ENCODE peak calls at places on chromosomes 13 and 19, in ten cellular contexts. Q is NCI-H510A; X is heart left ventricle; R is stimulated activated naive CD4-positive, alpha-beta T cell treated with Interleukin-2 at 50 U/mL for 16 hours; S is EH; P is Caco-2; W is H54; I is stimulated activated CD4-positive, alpha-beta T cell treated with anti-CD3 and anti-CD28 coated beads, Interleukin-15, amount 100 ng/mL, for 1 hour; A is fibroblast of pulmonary artery; H is activated CD8-positive, alpha-beta memory T cell treated with anti-CD3 and anti-CD28 coated beads for 1 hour. M is an unnamed sample.

GRCh38 chr19:47492571-47493377 is 8.8 kb upstream of the KPTN start:
- DNase-seq in W (no peak), S (no peak), A (no peak), Q (peak; percentile 21), I (no peak), P (no peak), X (peak; percentile 40), R (no peak), H (no peak), M (no peak)

GRCh38 chr19:33883869-33884519 is 87.3 kb downstream of the KCTD15 start:
- DNase-seq in S (peak; percentile 43), R (no peak), P (no peak), I (no peak), Q (no peak), H (no peak), W (no peak), A (peak; percentile 38), X (no peak), M (peak; percentile 49)

GRCh38 chr19:30459859-30460258 is 87.7 kb downstream of the ZNF536 start:
- DNase-seq in A (no peak), S (no peak), I (no peak), H (no peak), R (no peak), Q (no peak), P (no peak), X (no peak), W (no peak), M (no peak)

GRCh38 chr19:38917921-38918491 is 6.0 kb upstream of the CCER2 start:
- DNase-seq in H (no peak), I (no peak), S (peak; percentile 21), W (peak; percentile 59), A (peak; percentile 14), P (peak; percentile 72), X (no peak), Q (no peak), R (no peak), M (peak; percentile 69)

GRCh38 chr19:12726988-12727316 is 3.2 kb upstream of the TNPO2 start:
- DNase-seq in P (no peak), W (no peak), X (no peak), R (no peak), I (no peak), Q (no peak), H (no peak), S (no peak), A (no peak), M (no peak)

GRCh38 chr13:112722433-112723250 is 32.8 kb downstream of the ATP11A start:
- DNase-seq in S (peak; percentile 90), P (peak; percentile 94), X (no peak), I (no peak), W (peak; percentile 93), Q (peak; percentile 35), H (no peak), R (no peak), A (peak; percentile 88), M (no peak)

GRCh38 chr19:44943801-44944249 is 1.8 kb downstream of the APOC4 start:
- DNase-seq in I (no peak), H (no peak), P (no peak), S (no peak), X (peak; percentile 67), R (no peak), Q (no peak), A (no peak), W (no peak), M (no peak)

GRCh38 chr19:10952809-10953208 is 8.0 kb upstream of the SMARCA4 start:
- DNase-seq in A (no peak), H (no peak), R (no peak), W (no peak), Q (peak; percentile 44), I (no peak), P (peak; percentile 67), X (no peak), S (no peak), M (no peak)

GRCh38 chr13:21884299-21884878 is 213.5 kb downstream of the FGF9 start:
- DNase-seq in R (no peak), Q (peak; percentile 44), P (no peak), W (no peak), X (no peak), S (no peak), A (no peak), I (no peak), H (no peak), M (no peak)

GRCh38 chr13:98768522-98768921 is 16.1 kb upstream of the SLC15A1 start:
- DNase-seq in P (no peak), H (no peak), W (no peak), S (no peak), Q (no peak), R (no peak), I (no peak), X (no peak), A (no peak), M (no peak)

GRCh38 chr19:9070066-9070465 is 16.8 kb upstream of the OR1M1 start:
- DNase-seq in A (no peak), W (no peak), P (no peak), I (no peak), H (no peak), X (no peak), S (no peak), R (no peak), Q (no peak), M (no peak)

GRCh38 chr19:39347332-39348227 is 5.4 kb downstream of the SAMD4B start:
- DNase-seq in P (no peak), S (peak; percentile 58), X (no peak), Q (no peak), H (no peak), I (no peak), A (no peak), R (no peak), W (no peak), M (no peak)

GRCh38 chr13:75788494-75788991 is 152.4 kb downstream of the LMO7 start:
- DNase-seq in P (no peak), S (peak; percentile 89), I (no peak), H (no peak), W (no peak), X (no peak), R (no peak), Q (no peak), A (peak; percentile 76), M (peak; percentile 94)

GRCh38 chr19:36041831-36042230 is 9.2 kb upstream of the CLIP3 start:
- DNase-seq in S (peak; percentile 94), A (peak; percentile 96), H (no peak), P (peak; percentile 81), I (no peak), R (no peak), Q (no peak), X (no peak), W (no peak), M (no peak)

GRCh38 chr19:29044037-29044436 is 168.9 kb downstream of the UQCRFS1 start:
- DNase-seq in I (no peak), W (no peak), Q (no peak), X (no peak), P (no peak), R (no peak), S (no peak), H (no peak), A (no peak), M (no peak)

GRCh38 chr13:60448907-60449510 is 52.0 kb downstream of the TDRD3 start:
- DNase-seq in S (peak; percentile 49), R (no peak), A (peak; percentile 81), P (no peak), W (no peak), X (no peak), Q (no peak), H (no peak), I (no peak), M (peak; percentile 73)

GRCh38 chr13:111061338-111062045 is 53.6 kb upstream of the ARHGEF7 start:
- DNase-seq in H (no peak), P (no peak), S (no peak), R (no peak), Q (no peak), W (no peak), X (no peak), I (no peak), A (no peak), M (no peak)

GRCh38 chr19:12295191-12295590 is 508 bp upstream of the ZNF44 start:
- DNase-seq in A (no peak), I (no peak), R (no peak), W (no peak), P (no peak), Q (no peak), H (no peak), X (no peak), S (no peak), M (no peak)

GRCh38 chr13:110318920-110319319 is 11.8 kb downstream of the COL4A2 start:
- DNase-seq in I (no peak), A (no peak), P (no peak), X (no peak), Q (no peak), H (no peak), S (no peak), W (no peak), R (no peak), M (no peak)

GRCh38 chr19:9801976-9802375 is 16.9 kb downstream of the FBXL12 start:
- DNase-seq in P (no peak), W (no peak), I (no peak), A (no peak), H (no peak), S (no peak), R (no peak), X (no peak), Q (no peak), M (no peak)

GRCh38 chr19:17202249-17202648 is 12.9 kb upstream of the USE1 start:
- DNase-seq in R (no peak), X (no peak), S (peak; percentile 23), I (no peak), P (no peak), A (no peak), Q (no peak), W (no peak), H (no peak), M (no peak)

GRCh38 chr19:19105365-19106060 is 32.8 kb downstream of the TMEM161A start:
- DNase-seq in I (no peak), R (no peak), A (peak; percentile 60), S (peak; percentile 72), Q (peak; percentile 88), W (no peak), H (no peak), P (peak; percentile 76), X (no peak), M (peak; percentile 95)

GRCh38 chr19:42528354-42529247 is at the start of gene CEACAM1:
- DNase-seq in R (peak; percentile 25), W (peak; percentile 40), H (no peak), Q (no peak), X (no peak), S (peak; percentile 9), I (peak; percentile 26), P (peak; percentile 65), A (peak; percentile 38), M (no peak)

GRCh38 chr13:113855931-113856715 is 7.8 kb downstream of the GAS6 start:
- DNase-seq in H (no peak), S (no peak), R (no peak), W (no peak), A (no peak), I (no peak), Q (no peak), X (peak; percentile 63), P (no peak), M (no peak)

GRCh38 chr13:80469841-80470378 is 129.0 kb upstream of the SPRY2 start:
- DNase-seq in I (no peak), H (no peak), A (peak; percentile 98), X (peak; percentile 74), R (no peak), P (no peak), W (peak; percentile 8), Q (no peak), S (peak; percentile 9), M (no peak)

GRCh38 chr19:35773020-35773809 is 2.1 kb upstream of the ARHGAP33 start:
- DNase-seq in P (no peak), A (peak; percentile 54), Q (no peak), W (peak; percentile 67), R (no peak), S (no peak), I (no peak), X (no peak), H (no peak), M (no peak)

GRCh38 chr19:49129238-49129583 is 9.9 kb downstream of the PPFIA3 start:
- DNase-seq in S (no peak), R (no peak), Q (no peak), W (no peak), P (peak; percentile 64), A (no peak), H (no peak), I (no peak), X (no peak), M (peak; percentile 88)

GRCh38 chr13:102631198-102631597 is 34.4 kb downstream of the TPP2 start:
- DNase-seq in X (no peak), H (no peak), R (no peak), I (no peak), A (no peak), P (no peak), W (no peak), S (no peak), Q (no peak), M (no peak)